ENCODE peak calls at places on chromosomes 16 and 17, in five cellular contexts. I is stimulated activated CD4-positive, alpha-beta T cell treated with anti-CD3 and anti-CD28 coated beads, Interleukin-12 subunit alpha, Interleukin-12 subunit beta, amount 100 ng/mL, for 4 hours; U is NCI-H524; Z is neural crest cell; K is KBM-7. G is an unnamed sample.

GRCh38 chr17:59357219-59357699 is 25.8 kb downstream of the YPEL2 start:
- DNase-seq in Z (no peak), U (no peak), I (no peak), K (no peak), G (no peak)

GRCh38 chr16:684067-684794 is at the start of gene JMJD8:
- DNase-seq in U (peak; percentile 86), I (peak; percentile 97), K (peak; percentile 96), Z (peak; percentile 91), G (peak; percentile 87)

GRCh38 chr17:34312080-34312479 is 7.2 kb upstream of the CCL8 start:
- DNase-seq in K (no peak), Z (no peak), I (no peak), U (no peak), G (no peak)

GRCh38 chr16:14346278-14347142 is 275.4 kb downstream of the MRTFB start:
- DNase-seq in K (no peak), Z (no peak), I (no peak), U (no peak), G (no peak)

GRCh38 chr17:3905017-3905486 is 11.2 kb downstream of the P2RX1 start:
- DNase-seq in I (no peak), Z (no peak), U (peak; percentile 80), K (no peak), G (no peak)

GRCh38 chr16:82061861-82062525 is 26.9 kb downstream of the HSD17B2 start:
- DNase-seq in I (no peak), K (peak; percentile 31), Z (no peak), U (peak; percentile 29), G (peak; percentile 8)

GRCh38 chr17:20063665-20064648 is 54.8 kb downstream of the SPECC1 start:
- DNase-seq in Z (no peak), I (no peak), K (peak; percentile 56), U (no peak), G (peak; percentile 97)

GRCh38 chr17:48722924-48723554 is at the start of gene PRAC2:
- DNase-seq in U (no peak), Z (no peak), K (no peak), I (no peak), G (no peak)

GRCh38 chr17:65292430-65292829 is 155.3 kb downstream of the RGS9 start:
- DNase-seq in Z (no peak), I (no peak), K (no peak), U (no peak), G (no peak)

GRCh38 chr16:4846901-4847773 is at the start of the genes GLYR1 and UBN1:
- DNase-seq in Z (peak; percentile 100), I (peak; percentile 100), K (peak; percentile 98), U (peak; percentile 95), G (peak; percentile 92)

G was measured in AML-193.